ENCODE peak calls at places on chromosomes 12 and 14, in eight cellular contexts. One of them, this sample, is unnamed.

GRCh38 chr12:42273706-42274105 is 35.7 kb upstream of the YAF2 start:
- DNase-seq in bronchial epithelial cell: no peak
- DNase-seq in T-helper 2 cell: no peak
- DNase-seq in stimulated activated CD4-positive, alpha-beta T cell treated with anti-CD3 and anti-CD28 coated beads, TNF-alpha, amount 100 ng/mL, for 24 hours: no peak
- DNase-seq in NCI-H187: no peak
- DNase-seq in heart right ventricle: no peak
- DNase-seq in tibial artery: no peak
- DNase-seq in RPMI7951: no peak
- DNase-seq in this sample: no peak

GRCh38 chr14:93219103-93219726 is 12.2 kb downstream of the UBR7 start:
- DNase-seq in bronchial epithelial cell: peak; percentile 71
- DNase-seq in T-helper 2 cell: peak; percentile 31
- DNase-seq in stimulated activated CD4-positive, alpha-beta T cell treated with anti-CD3 and anti-CD28 coated beads, TNF-alpha, amount 100 ng/mL, for 24 hours: no peak
- DNase-seq in NCI-H187: no peak
- DNase-seq in heart right ventricle: no peak
- DNase-seq in tibial artery: no peak
- DNase-seq in RPMI7951: peak; percentile 46
- DNase-seq in this sample: peak; percentile 74

GRCh38 chr12:103114296-103115055 is 157.0 kb downstream of the ASCL1 start:
- DNase-seq in bronchial epithelial cell: peak; percentile 23
- DNase-seq in T-helper 2 cell: no peak
- DNase-seq in stimulated activated CD4-positive, alpha-beta T cell treated with anti-CD3 and anti-CD28 coated beads, TNF-alpha, amount 100 ng/mL, for 24 hours: no peak
- DNase-seq in NCI-H187: no peak
- DNase-seq in heart right ventricle: no peak
- DNase-seq in tibial artery: no peak
- DNase-seq in RPMI7951: no peak
- DNase-seq in this sample: no peak

GRCh38 chr12:128365032-128365431 is 98.1 kb downstream of the TMEM132C start:
- DNase-seq in bronchial epithelial cell: no peak
- DNase-seq in T-helper 2 cell: no peak
- DNase-seq in stimulated activated CD4-positive, alpha-beta T cell treated with anti-CD3 and anti-CD28 coated beads, TNF-alpha, amount 100 ng/mL, for 24 hours: no peak
- DNase-seq in NCI-H187: no peak
- DNase-seq in heart right ventricle: no peak
- DNase-seq in tibial artery: no peak
- DNase-seq in RPMI7951: no peak
- DNase-seq in this sample: no peak

GRCh38 chr14:104647467-104648063 is 41.9 kb upstream of the INF2 start:
- DNase-seq in bronchial epithelial cell: no peak
- DNase-seq in T-helper 2 cell: no peak
- DNase-seq in stimulated activated CD4-positive, alpha-beta T cell treated with anti-CD3 and anti-CD28 coated beads, TNF-alpha, amount 100 ng/mL, for 24 hours: no peak
- DNase-seq in NCI-H187: no peak
- DNase-seq in heart right ventricle: no peak
- DNase-seq in tibial artery: peak; percentile 16
- DNase-seq in RPMI7951: no peak
- DNase-seq in this sample: no peak

GRCh38 chr12:113088971-113089756 is 32.6 kb downstream of the DTX1 start:
- DNase-seq in bronchial epithelial cell: no peak
- DNase-seq in T-helper 2 cell: peak; percentile 26
- DNase-seq in stimulated activated CD4-positive, alpha-beta T cell treated with anti-CD3 and anti-CD28 coated beads, TNF-alpha, amount 100 ng/mL, for 24 hours: peak; percentile 73
- DNase-seq in NCI-H187: no peak
- DNase-seq in heart right ventricle: no peak
- DNase-seq in tibial artery: no peak
- DNase-seq in RPMI7951: no peak
- DNase-seq in this sample: no peak

GRCh38 chr14:59098377-59098776 is 90.1 kb upstream of the DAAM1 start:
- DNase-seq in bronchial epithelial cell: peak; percentile 93
- DNase-seq in T-helper 2 cell: no peak
- DNase-seq in stimulated activated CD4-positive, alpha-beta T cell treated with anti-CD3 and anti-CD28 coated beads, TNF-alpha, amount 100 ng/mL, for 24 hours: no peak
- DNase-seq in NCI-H187: no peak
- DNase-seq in heart right ventricle: no peak
- DNase-seq in tibial artery: no peak
- DNase-seq in RPMI7951: peak; percentile 59
- DNase-seq in this sample: peak; percentile 91

GRCh38 chr12:67222302-67222701 is 46.9 kb upstream of the CAND1 start:
- DNase-seq in bronchial epithelial cell: peak; percentile 54
- DNase-seq in T-helper 2 cell: no peak
- DNase-seq in stimulated activated CD4-positive, alpha-beta T cell treated with anti-CD3 and anti-CD28 coated beads, TNF-alpha, amount 100 ng/mL, for 24 hours: no peak
- DNase-seq in NCI-H187: no peak
- DNase-seq in heart right ventricle: no peak
- DNase-seq in tibial artery: no peak
- DNase-seq in RPMI7951: no peak
- DNase-seq in this sample: peak; percentile 63

GRCh38 chr14:101731187-101732080 is 30.1 kb upstream of the PPP2R5C start:
- DNase-seq in bronchial epithelial cell: peak; percentile 93
- DNase-seq in T-helper 2 cell: peak; percentile 69
- DNase-seq in stimulated activated CD4-positive, alpha-beta T cell treated with anti-CD3 and anti-CD28 coated beads, TNF-alpha, amount 100 ng/mL, for 24 hours: peak; percentile 86
- DNase-seq in NCI-H187: peak; percentile 40
- DNase-seq in heart right ventricle: no peak
- DNase-seq in tibial artery: no peak
- DNase-seq in RPMI7951: peak; percentile 87
- DNase-seq in this sample: peak; percentile 98

GRCh38 chr14:71539660-71540285 is 392.5 kb upstream of the RGS6 start:
- DNase-seq in bronchial epithelial cell: no peak
- DNase-seq in T-helper 2 cell: no peak
- DNase-seq in stimulated activated CD4-positive, alpha-beta T cell treated with anti-CD3 and anti-CD28 coated beads, TNF-alpha, amount 100 ng/mL, for 24 hours: no peak
- DNase-seq in NCI-H187: no peak
- DNase-seq in heart right ventricle: no peak
- DNase-seq in tibial artery: no peak
- DNase-seq in RPMI7951: no peak
- DNase-seq in this sample: no peak

GRCh38 chr12:52952082-52952801 is 3.3 kb downstream of the KRT18 start:
- DNase-seq in bronchial epithelial cell: peak; percentile 28
- DNase-seq in T-helper 2 cell: no peak
- DNase-seq in stimulated activated CD4-positive, alpha-beta T cell treated with anti-CD3 and anti-CD28 coated beads, TNF-alpha, amount 100 ng/mL, for 24 hours: no peak
- DNase-seq in NCI-H187: no peak
- DNase-seq in heart right ventricle: peak; percentile 33
- DNase-seq in tibial artery: no peak
- DNase-seq in RPMI7951: no peak
- DNase-seq in this sample: peak; percentile 41

GRCh38 chr14:37172024-37172869 is at the start of gene SLC25A21:
- DNase-seq in bronchial epithelial cell: peak; percentile 76
- DNase-seq in T-helper 2 cell: no peak
- DNase-seq in stimulated activated CD4-positive, alpha-beta T cell treated with anti-CD3 and anti-CD28 coated beads, TNF-alpha, amount 100 ng/mL, for 24 hours: peak; percentile 2
- DNase-seq in NCI-H187: peak; percentile 69
- DNase-seq in heart right ventricle: peak; percentile 69
- DNase-seq in tibial artery: peak; percentile 79
- DNase-seq in RPMI7951: peak; percentile 69
- DNase-seq in this sample: peak; percentile 87

GRCh38 chr14:38616959-38617358 is 361.1 kb upstream of the CLEC14A start:
- DNase-seq in bronchial epithelial cell: no peak
- DNase-seq in T-helper 2 cell: no peak
- DNase-seq in stimulated activated CD4-positive, alpha-beta T cell treated with anti-CD3 and anti-CD28 coated beads, TNF-alpha, amount 100 ng/mL, for 24 hours: no peak
- DNase-seq in NCI-H187: peak; percentile 10
- DNase-seq in heart right ventricle: no peak
- DNase-seq in tibial artery: no peak
- DNase-seq in RPMI7951: no peak
- DNase-seq in this sample: peak; percentile 15

GRCh38 chr14:56902413-56902812 is 92.1 kb upstream of the OTX2 start:
- DNase-seq in bronchial epithelial cell: no peak
- DNase-seq in T-helper 2 cell: no peak
- DNase-seq in stimulated activated CD4-positive, alpha-beta T cell treated with anti-CD3 and anti-CD28 coated beads, TNF-alpha, amount 100 ng/mL, for 24 hours: no peak
- DNase-seq in NCI-H187: no peak
- DNase-seq in heart right ventricle: no peak
- DNase-seq in tibial artery: no peak
- DNase-seq in RPMI7951: no peak
- DNase-seq in this sample: no peak

GRCh38 chr14:54568821-54569591 is 2.1 kb downstream of the SAMD4A start:
- DNase-seq in bronchial epithelial cell: no peak
- DNase-seq in T-helper 2 cell: no peak
- DNase-seq in stimulated activated CD4-positive, alpha-beta T cell treated with anti-CD3 and anti-CD28 coated beads, TNF-alpha, amount 100 ng/mL, for 24 hours: no peak
- DNase-seq in NCI-H187: no peak
- DNase-seq in heart right ventricle: no peak
- DNase-seq in tibial artery: peak; percentile 75
- DNase-seq in RPMI7951: peak; percentile 46
- DNase-seq in this sample: peak; percentile 53

GRCh38 chr12:22979854-22980253 is 354.9 kb downstream of the ETNK1 start:
- DNase-seq in bronchial epithelial cell: peak; percentile 72
- DNase-seq in T-helper 2 cell: no peak
- DNase-seq in stimulated activated CD4-positive, alpha-beta T cell treated with anti-CD3 and anti-CD28 coated beads, TNF-alpha, amount 100 ng/mL, for 24 hours: no peak
- DNase-seq in NCI-H187: no peak
- DNase-seq in heart right ventricle: no peak
- DNase-seq in tibial artery: no peak
- DNase-seq in RPMI7951: no peak
- DNase-seq in this sample: no peak

GRCh38 chr12:111428728-111429175 is 23.0 kb downstream of the SH2B3 start:
- DNase-seq in bronchial epithelial cell: no peak
- DNase-seq in T-helper 2 cell: no peak
- DNase-seq in stimulated activated CD4-positive, alpha-beta T cell treated with anti-CD3 and anti-CD28 coated beads, TNF-alpha, amount 100 ng/mL, for 24 hours: no peak
- DNase-seq in NCI-H187: no peak
- DNase-seq in heart right ventricle: peak; percentile 74
- DNase-seq in tibial artery: no peak
- DNase-seq in RPMI7951: no peak
- DNase-seq in this sample: no peak